ENCODE peak calls at places on chromosome 5, in six cellular contexts. C is CD4-positive, alpha-beta memory T cell; A is CD8-positive, alpha-beta memory T cell; M is PC-3; U is upper lobe of right lung; Z is foreskin fibroblast. J is an unnamed sample.

GRCh38 chr5:78958672-78959410 is 26.3 kb downstream of the ARSB start:
- DNase-seq in A (no peak), Z (no peak), M (no peak), C (no peak), U (no peak), J (no peak)

GRCh38 chr5:153999995-154000394 is 38.7 kb downstream of the FAM114A2 start:
- DNase-seq in C (no peak), Z (no peak), M (no peak), A (no peak), U (no peak), J (no peak)

GRCh38 chr5:123422433-123423277 is 548 bp downstream of the CEP120 start:
- DNase-seq in C (peak; percentile 37), Z (no peak), U (no peak), M (peak; percentile 27), A (peak; percentile 4), J (no peak)

GRCh38 chr5:119418782-119419101 is 33.6 kb upstream of the HSD17B4 start:
- DNase-seq in M (peak; percentile 21), U (no peak), A (no peak), Z (no peak), C (no peak), J (no peak)

GRCh38 chr5:56668996-56669395 is 146.4 kb upstream of the MAP3K1 start:
- DNase-seq in A (no peak), C (no peak), M (peak; percentile 67), Z (no peak), U (no peak), J (no peak)

GRCh38 chr5:141508808-141509611 is 20.1 kb downstream of the PCDHGC5 start:
- DNase-seq in U (no peak), C (no peak), M (peak; percentile 79), Z (peak; percentile 96), A (no peak), J (no peak)

GRCh38 chr5:108339220-108339619 is 42.7 kb downstream of the FBXL17 start:
- DNase-seq in C (no peak), M (peak; percentile 73), U (no peak), Z (no peak), A (no peak), J (no peak)

GRCh38 chr5:110288766-110289165 is 437.7 kb downstream of the TMEM232 start:
- DNase-seq in C (no peak), Z (peak; percentile 9), U (no peak), M (peak; percentile 6), A (no peak), J (no peak)

GRCh38 chr5:143001764-143002351 is 231.7 kb downstream of the ARHGAP26 start:
- DNase-seq in U (no peak), Z (peak; percentile 53), M (peak; percentile 16), C (no peak), A (peak; percentile 20), J (no peak)

GRCh38 chr5:128263357-128263756 is 179.8 kb downstream of the SLC12A2 start:
- DNase-seq in U (no peak), A (no peak), M (no peak), C (no peak), Z (no peak), J (no peak)

GRCh38 chr5:132831095-132831860 is 831 bp upstream of the SHROOM1 start:
- DNase-seq in C (no peak), A (no peak), Z (no peak), U (no peak), M (no peak), J (no peak)

GRCh38 chr5:149174847-149175234 is 33.5 kb downstream of the ABLIM3 start:
- DNase-seq in C (no peak), U (no peak), M (peak; percentile 68), A (no peak), Z (no peak), J (no peak)

GRCh38 chr5:140322751-140323731 is 20.1 kb upstream of the PFDN1 start:
- DNase-seq in U (no peak), C (no peak), Z (peak; percentile 95), M (peak; percentile 93), A (no peak), J (no peak)

GRCh38 chr5:129271309-129271708 is 176.8 kb downstream of the ISOC1 start:
- DNase-seq in Z (peak; percentile 2), C (no peak), U (no peak), A (no peak), M (peak; percentile 49), J (peak; percentile 2)

GRCh38 chr5:131952286-131952857 is 6.9 kb upstream of the MEIKIN start:
- DNase-seq in A (no peak), Z (no peak), U (no peak), M (peak; percentile 46), C (no peak), J (no peak)

GRCh38 chr5:171131499-171131898 is 177.5 kb upstream of the TLX3 start:
- DNase-seq in A (no peak), U (no peak), C (no peak), M (no peak), Z (no peak), J (no peak)

GRCh38 chr5:146079695-146080361 is 25.5 kb downstream of the PLAC8L1 start:
- DNase-seq in M (peak; percentile 47), Z (no peak), A (no peak), C (peak; percentile 8), U (no peak), J (no peak)

GRCh38 chr5:16693879-16694278 is 77.1 kb upstream of the RETREG1 start:
- DNase-seq in M (no peak), U (no peak), A (no peak), C (no peak), Z (no peak), J (no peak)

GRCh38 chr5:150272531-150272930 is 17.0 kb downstream of the CAMK2A start:
- DNase-seq in M (peak; percentile 72), U (no peak), A (no peak), Z (peak; percentile 43), C (no peak), J (no peak)

GRCh38 chr5:176921669-176922196 is 22.6 kb upstream of the HK3 start:
- DNase-seq in U (no peak), Z (no peak), A (no peak), M (no peak), C (no peak), J (no peak)

GRCh38 chr5:41193462-41194166 is 19.7 kb downstream of the C6 start:
- DNase-seq in Z (no peak), M (peak; percentile 87), C (no peak), U (peak; percentile 95), A (no peak), J (no peak)

GRCh38 chr5:75337366-75338021 is 474 bp downstream of the HMGCR start:
- DNase-seq in Z (no peak), M (no peak), C (peak; percentile 30), U (peak; percentile 80), A (peak; percentile 19), J (no peak)

GRCh38 chr5:75335952-75336624 is 932 bp upstream of the HMGCR start:
- DNase-seq in A (no peak), U (no peak), M (peak; percentile 69), Z (peak; percentile 78), C (peak; percentile 43), J (no peak)

GRCh38 chr5:75340714-75341478 is 3.9 kb downstream of the HMGCR start:
- DNase-seq in U (no peak), C (no peak), Z (no peak), M (peak; percentile 80), A (no peak), J (no peak)

GRCh38 chr5:75336625-75337336 is at the start of gene HMGCR:
- DNase-seq in Z (peak; percentile 100), A (peak; percentile 97), M (peak; percentile 97), C (peak; percentile 97), U (peak; percentile 99), J (peak; percentile 98)

DNA sequence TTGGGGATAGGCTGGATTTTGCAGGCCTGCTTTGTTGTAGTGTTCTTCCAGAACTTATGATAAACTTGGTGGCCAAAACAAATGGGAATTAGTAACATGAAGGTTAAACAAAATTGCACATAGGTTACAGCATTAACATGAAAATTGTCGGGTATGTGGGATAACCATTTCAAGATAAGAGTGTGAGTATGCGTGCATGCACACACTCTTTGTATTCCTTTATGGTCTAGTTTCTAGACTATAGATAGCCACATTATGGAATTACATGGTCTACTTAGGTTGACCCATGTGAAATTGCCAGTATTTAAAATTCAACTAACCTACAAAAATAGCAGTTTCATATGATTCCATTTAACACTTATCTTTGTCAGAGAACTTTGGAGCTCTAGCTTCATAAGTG is 1.4 kb downstream of the HMGCR start:
- DNase-seq in C (no peak), A (no peak), Z (no peak), U (no peak), M (no peak), J (no peak)
- H3K4me3 ChIP-seq in C (no peak overlapping the region), A (peak overlapping the region; percentile 91), Z (peak overlapping the region; percentile 98), U (peak overlapping the region; percentile 70), M (peak overlapping the region; percentile 99), J (peak overlapping the region; percentile 94)

GRCh38 chr5:73668422-73669116 is 42.6 kb downstream of the ARHGEF28 start:
- DNase-seq in Z (no peak), U (no peak), A (no peak), C (no peak), M (no peak), J (no peak)
- H3K4me3 ChIP-seq in Z (no peak overlapping the region), U (no peak overlapping the region), A (no peak overlapping the region), C (no peak overlapping the region), M (no peak overlapping the region), J (no peak overlapping the region)

GRCh38 chr5:93249651-93250289 is 331.2 kb downstream of the NR2F1-AS1 start:
- DNase-seq in U (no peak), A (no peak), C (no peak), Z (no peak), M (peak; percentile 76), J (no peak)
- H3K4me3 ChIP-seq in U (peak overlapping the region; percentile 27), A (no peak overlapping the region), C (no peak overlapping the region), Z (no peak overlapping the region), M (peak overlapping the region; percentile 40), J (no peak overlapping the region)

GRCh38 chr5:14467251-14467650 is 114.3 kb upstream of the OTULINL start:
- DNase-seq in C (no peak), Z (no peak), A (no peak), M (peak; percentile 86), U (no peak), J (no peak)

GRCh38 chr5:14465776-14466175 is 115.8 kb upstream of the OTULINL start:
- DNase-seq in M (no peak), C (no peak), Z (no peak), U (no peak), A (no peak), J (no peak)

GRCh38 chr5:14465086-14465485 is 116.5 kb upstream of the OTULINL start:
- DNase-seq in C (no peak), A (no peak), Z (peak; percentile 55), U (no peak), M (no peak), J (no peak)

GRCh38 chr5:14469485-14470377 is 111.9 kb upstream of the OTULINL start:
- DNase-seq in U (no peak), M (no peak), Z (no peak), C (no peak), A (no peak), J (no peak)

GRCh38 chr5:14467886-14468285 is 113.7 kb upstream of the OTULINL start:
- DNase-seq in Z (no peak), A (no peak), C (no peak), M (no peak), U (no peak), J (no peak)
- H3K4me3 ChIP-seq in Z (no peak overlapping the region), A (no peak overlapping the region), C (no peak overlapping the region), M (no peak overlapping the region), U (no peak overlapping the region), J (no peak overlapping the region)

GRCh38 chr5:159097461-159098284 is 2.0 kb downstream of the EBF1 start:
- DNase-seq in Z (peak; percentile 44), U (no peak), M (no peak), C (no peak), A (no peak), J (no peak)
- H3K4me3 ChIP-seq in Z (peak overlapping the region; percentile 71), U (peak overlapping the region; percentile 55), M (no peak overlapping the region), C (no peak overlapping the region), A (peak overlapping the region; percentile 14), J (peak overlapping the region; percentile 73)

J was measured in GM12864.